ENCODE peak calls at places on chromosomes 6 and 20, in ten cellular contexts. C, Z, K, G, W, H, O, B, V and S are unnamed samples.

GRCh38 chr6:119535332-119535731 is 185.8 kb upstream of the MAN1A1 start:
- DNase-seq in C (peak), Z (no peak), K (peak), G (no peak), W (no peak), H (no peak), O (no peak), B (no peak), V (no peak), S (no peak)

GRCh38 chr20:10741060-10741459 is 67.3 kb upstream of the JAG1 start:
- DNase-seq in C (no peak), Z (no peak), K (no peak), G (no peak), W (no peak), H (no peak), O (no peak), B (no peak), V (no peak), S (no peak)

GRCh38 chr6:24897186-24897585 is 38.6 kb downstream of the RIPOR2 start:
- DNase-seq in C (no peak), Z (no peak), K (peak), G (no peak), W (no peak), H (no peak), O (no peak), B (no peak), V (no peak), S (no peak)

GRCh38 chr20:57653546-57653900 is 33.3 kb upstream of the ZBP1 start:
- DNase-seq in C (no peak), Z (no peak), K (no peak), G (no peak), W (no peak), H (no peak), O (no peak), B (no peak), V (peak), S (no peak)

GRCh38 chr6:161367472-161367871 is 93.6 kb upstream of the AGPAT4 start:
- DNase-seq in C (no peak), Z (no peak), K (no peak), G (no peak), W (no peak), H (no peak), O (no peak), B (no peak), V (no peak), S (no peak)

GRCh38 chr6:33587529-33588215 is 7.6 kb upstream of the BAK1 start:
- DNase-seq in C (no peak), Z (no peak), K (no peak), G (no peak), W (no peak), H (no peak), O (no peak), B (no peak), V (no peak), S (no peak)

GRCh38 chr20:36832791-36833190 is 43.1 kb upstream of the TLDC2 start:
- DNase-seq in C (no peak), Z (no peak), K (no peak), G (no peak), W (no peak), H (no peak), O (no peak), B (no peak), V (no peak), S (no peak)

GRCh38 chr6:121617388-121617787 is 181.9 kb downstream of the GJA1 start:
- DNase-seq in C (no peak), Z (no peak), K (no peak), G (no peak), W (no peak), H (no peak), O (no peak), B (no peak), V (no peak), S (no peak)

GRCh38 chr6:101114703-101115102 is 233.6 kb upstream of the ASCC3 start:
- DNase-seq in C (no peak), Z (no peak), K (peak), G (no peak), W (peak), H (no peak), O (no peak), B (no peak), V (no peak), S (peak)

GRCh38 chr20:57409316-57409671 is 18.1 kb downstream of the RBM38 start:
- DNase-seq in C (no peak), Z (no peak), K (no peak), G (no peak), W (no peak), H (no peak), O (no peak), B (no peak), V (peak), S (no peak)

GRCh38 chr6:17475845-17476244 is 82.5 kb downstream of the CAP2 start:
- DNase-seq in C (no peak), Z (no peak), K (peak), G (no peak), W (no peak), H (no peak), O (no peak), B (no peak), V (no peak), S (no peak)

GRCh38 chr6:167140589-167141474 is 16.9 kb downstream of the GPR31 start:
- DNase-seq in C (no peak), Z (no peak), K (no peak), G (no peak), W (no peak), H (no peak), O (no peak), B (no peak), V (no peak), S (no peak)

GRCh38 chr20:38601216-38602184 is at the start of gene ARHGAP40:
- DNase-seq in C (no peak), Z (no peak), K (peak), G (no peak), W (no peak), H (no peak), O (no peak), B (no peak), V (no peak), S (no peak)

GRCh38 chr6:168035098-168035660 is 37.7 kb downstream of the KIF25 start:
- DNase-seq in C (no peak), Z (no peak), K (peak), G (peak), W (no peak), H (no peak), O (no peak), B (peak), V (peak), S (no peak)

GRCh38 chr20:16541226-16541625 is 32.0 kb downstream of the KIF16B start:
- DNase-seq in C (no peak), Z (no peak), K (no peak), G (no peak), W (no peak), H (no peak), O (no peak), B (no peak), V (no peak), S (no peak)

GRCh38 chr20:32737371-32738223 is 5.7 kb downstream of the COMMD7 start:
- DNase-seq in C (no peak), Z (no peak), K (no peak), G (no peak), W (no peak), H (no peak), O (peak), B (peak), V (no peak), S (no peak)

GRCh38 chr6:148324297-148325007 is 18.2 kb upstream of the SASH1 start:
- DNase-seq in C (no peak), Z (no peak), K (no peak), G (no peak), W (no peak), H (no peak), O (no peak), B (no peak), V (no peak), S (no peak)

GRCh38 chr6:150537481-150537880 is 62.2 kb upstream of the PLEKHG1 start:
- DNase-seq in C (no peak), Z (no peak), K (no peak), G (no peak), W (no peak), H (no peak), O (no peak), B (no peak), V (no peak), S (no peak)

GRCh38 chr6:1610497-1611321 is 994 bp downstream of the FOXC1 start:
- DNase-seq in C (no peak), Z (no peak), K (peak), G (no peak), W (no peak), H (no peak), O (no peak), B (no peak), V (no peak), S (no peak)

GRCh38 chr6:145367149-145367548 is 368.2 kb downstream of the EPM2A start:
- DNase-seq in C (no peak), Z (no peak), K (no peak), G (no peak), W (no peak), H (no peak), O (no peak), B (no peak), V (no peak), S (no peak)

GRCh38 chr20:7742479-7742878 is 197.8 kb downstream of the HAO1 start:
- DNase-seq in C (no peak), Z (peak), K (peak), G (no peak), W (peak), H (no peak), O (no peak), B (peak), V (no peak), S (no peak)

GRCh38 chr6:144405173-144405572 is 120.0 kb downstream of the UTRN start:
- DNase-seq in C (no peak), Z (no peak), K (no peak), G (no peak), W (peak), H (no peak), O (no peak), B (no peak), V (no peak), S (no peak)

GRCh38 chr6:157017861-157018260 is 240.7 kb downstream of the ARID1B start:
- DNase-seq in C (no peak), Z (no peak), K (no peak), G (no peak), W (no peak), H (no peak), O (no peak), B (no peak), V (no peak), S (no peak)

GRCh38 chr20:63830821-63831593 is at the start of gene ZBTB46:
- DNase-seq in C (no peak), Z (no peak), K (peak), G (no peak), W (no peak), H (no peak), O (no peak), B (no peak), V (peak), S (no peak)

GRCh38 chr20:60062431-60063336 is 104.5 kb downstream of the CDH26 start:
- DNase-seq in C (no peak), Z (peak), K (no peak), G (no peak), W (peak), H (no peak), O (no peak), B (no peak), V (no peak), S (no peak)

GRCh38 chr6:50602191-50602810 is 111.0 kb upstream of the TFAP2D start:
- DNase-seq in C (no peak), Z (peak), K (peak), G (no peak), W (peak), H (no peak), O (no peak), B (no peak), V (no peak), S (peak)

GRCh38 chr20:1535420-1536175 is 21.9 kb downstream of the SIRPD start:
- DNase-seq in C (peak), Z (no peak), K (no peak), G (no peak), W (no peak), H (no peak), O (no peak), B (no peak), V (peak), S (no peak)

GRCh38 chr6:452301-453067 is 60.9 kb downstream of the IRF4 start:
- DNase-seq in C (no peak), Z (no peak), K (peak), G (no peak), W (no peak), H (no peak), O (no peak), B (no peak), V (no peak), S (no peak)

GRCh38 chr20:47775039-47775438 is 10.2 kb downstream of the SULF2 start:
- DNase-seq in C (no peak), Z (no peak), K (no peak), G (no peak), W (no peak), H (no peak), O (no peak), B (no peak), V (no peak), S (no peak)

GRCh38 chr6:4883298-4883697 is 107.1 kb downstream of the CDYL start:
- DNase-seq in C (no peak), Z (no peak), K (peak), G (no peak), W (no peak), H (no peak), O (no peak), B (no peak), V (no peak), S (no peak)

GRCh38 chr6:126217497-126217896 is 122.4 kb upstream of the CENPW start:
- DNase-seq in C (no peak), Z (no peak), K (peak), G (no peak), W (no peak), H (no peak), O (no peak), B (no peak), V (no peak), S (no peak)